ENCODE peak calls at places on chromosomes 7 and 10, in eight cellular contexts. G is A549, F is HCT116, E is GM12878, A is SK-N-SH, D is K562, K is HepG2, R is H1. L is an unnamed sample.

GRCh38 chr10:75410135-75410787 is 8.7 kb upstream of the ZNF503 start:
- DNase-seq in A (no peak), K (no peak), G (no peak), D (no peak), F (no peak), E (no peak), R (no peak), L (no peak)

GRCh38 chr7:149544028-149544427 is 46.4 kb upstream of the ZNF746 start:
- DNase-seq in E (no peak), K (no peak), G (no peak), A (no peak), F (no peak), D (no peak), R (no peak), L (no peak)

GRCh38 chr10:86225098-86225782 is 141.4 kb downstream of the GRID1 start:
- DNase-seq in D (peak), R (no peak), F (no peak), K (no peak), A (no peak), G (peak), E (no peak), L (peak)

GRCh38 chr7:141381794-141382453 is 169.3 kb upstream of the AGK start:
- DNase-seq in E (no peak), A (no peak), K (no peak), R (no peak), D (no peak), F (no peak), G (no peak), L (no peak)

GRCh38 chr10:91108820-91109219 is 111.6 kb upstream of the PCGF5 start:
- DNase-seq in G (no peak), D (no peak), R (no peak), F (no peak), E (no peak), A (no peak), K (no peak), L (no peak)

GRCh38 chr10:91381562-91381923 is 28.6 kb upstream of the HECTD2 start:
- DNase-seq in G (no peak), D (no peak), K (no peak), A (peak), R (no peak), F (no peak), E (no peak), L (no peak)

GRCh38 chr7:41185851-41186250 is 517.0 kb downstream of the INHBA start:
- DNase-seq in F (no peak), A (no peak), K (no peak), R (no peak), E (no peak), D (no peak), G (no peak), L (no peak)

GRCh38 chr7:81669476-81670105 is 100.3 kb downstream of the HGF start:
- DNase-seq in K (no peak), F (no peak), D (no peak), G (no peak), R (no peak), E (no peak), A (no peak), L (no peak)

GRCh38 chr7:139774376-139774775 is 3.4 kb downstream of the HIPK2 start:
- DNase-seq in E (no peak), A (no peak), F (no peak), R (no peak), D (no peak), K (no peak), G (no peak), L (peak)

GRCh38 chr7:15914611-15915010 is 228.1 kb upstream of the MEOX2 start:
- DNase-seq in E (no peak), K (no peak), G (no peak), D (no peak), F (no peak), R (no peak), A (no peak), L (no peak)

GRCh38 chr7:138657854-138658386 is 43.2 kb downstream of the SVOPL start:
- DNase-seq in A (no peak), E (no peak), F (no peak), K (no peak), G (no peak), D (no peak), R (no peak), L (no peak)

GRCh38 chr10:8416192-8416701 is 361.8 kb downstream of the GATA3 start:
- DNase-seq in G (no peak), R (no peak), F (no peak), K (no peak), D (no peak), E (no peak), A (no peak), L (no peak)

DNA sequence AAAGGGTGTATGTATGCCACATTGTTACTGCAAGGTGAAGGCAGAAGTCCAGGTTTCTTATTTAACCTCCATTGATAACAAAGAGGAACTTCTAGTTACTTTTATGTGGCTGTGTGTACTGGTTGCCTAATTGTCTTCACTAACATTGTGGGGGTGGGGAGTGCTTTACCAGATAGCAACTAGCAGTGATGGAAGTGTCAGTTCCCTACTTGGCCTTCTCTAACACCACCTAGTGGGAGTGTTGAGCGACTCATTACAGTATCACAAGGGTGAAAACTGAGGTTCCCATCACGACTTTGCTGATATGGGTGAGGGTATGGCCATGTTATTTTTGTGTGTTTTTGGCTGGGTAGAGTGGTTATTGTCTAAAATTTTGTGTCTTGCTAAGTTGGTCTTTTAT is 274.4 kb downstream of the THSD7A start:
- DNase-seq in K (peak), R (peak), G (no peak), F (peak), A (no peak), D (no peak), E (no peak), L (no peak)
- TF ChIP-seq RAD21 in K (no peak), R (peak), G (no peak), F (peak), A (no peak), D (no peak), E (peak), L (no peak)

GRCh38 chr7:50367570-50367969 is 63.1 kb downstream of the IKZF1 start:
- DNase-seq in A (no peak), F (no peak), R (no peak), K (no peak), D (no peak), G (no peak), E (no peak), L (no peak)

GRCh38 chr7:50371551-50372021 is 67.1 kb downstream of the IKZF1 start:
- DNase-seq in F (no peak), R (no peak), G (no peak), K (no peak), D (no peak), E (no peak), A (no peak), L (no peak)

GRCh38 chr7:50370884-50371283 is 66.4 kb downstream of the IKZF1 start:
- DNase-seq in F (no peak), D (no peak), A (no peak), E (no peak), K (no peak), R (no peak), G (no peak), L (no peak)

GRCh38 chr7:50368366-50368765 is 63.9 kb downstream of the IKZF1 start:
- DNase-seq in E (no peak), F (no peak), R (no peak), G (no peak), D (no peak), A (no peak), K (no peak), L (no peak)

GRCh38 chr7:50369408-50370026 is 65.0 kb downstream of the IKZF1 start:
- DNase-seq in R (no peak), G (no peak), K (peak), E (peak), F (peak), D (peak), A (peak), L (no peak)
- TF ChIP-seq RAD21 in R (peak), G (peak), K (no peak), E (peak), F (peak), D (peak), A (peak), L (peak)

GRCh38 chr10:92493362-92493761 is 80.5 kb downstream of the IDE start:
- DNase-seq in D (no peak), R (no peak), F (no peak), K (no peak), G (no peak), E (no peak), A (peak), L (no peak)
- TF ChIP-seq RAD21 in D (no peak), R (no peak), F (no peak), K (no peak), G (no peak), E (no peak), A (no peak), L (no peak)

GRCh38 chr7:37660614-37661013 is 23.0 kb upstream of the GPR141 start:
- DNase-seq in A (no peak), F (no peak), G (no peak), K (no peak), E (no peak), D (no peak), R (no peak), L (no peak)

GRCh38 chr7:37669818-37670217 is 13.7 kb upstream of the GPR141 start:
- DNase-seq in G (no peak), R (no peak), D (no peak), E (no peak), K (no peak), A (no peak), F (no peak), L (no peak)

GRCh38 chr7:37663693-37664092 is 19.9 kb upstream of the GPR141 start:
- DNase-seq in K (no peak), D (no peak), A (no peak), R (no peak), F (no peak), G (no peak), E (no peak), L (no peak)

GRCh38 chr7:37665352-37666022 is 18.1 kb upstream of the GPR141 start:
- DNase-seq in D (no peak), R (no peak), A (no peak), E (no peak), F (no peak), G (no peak), K (no peak), L (no peak)

DNA sequence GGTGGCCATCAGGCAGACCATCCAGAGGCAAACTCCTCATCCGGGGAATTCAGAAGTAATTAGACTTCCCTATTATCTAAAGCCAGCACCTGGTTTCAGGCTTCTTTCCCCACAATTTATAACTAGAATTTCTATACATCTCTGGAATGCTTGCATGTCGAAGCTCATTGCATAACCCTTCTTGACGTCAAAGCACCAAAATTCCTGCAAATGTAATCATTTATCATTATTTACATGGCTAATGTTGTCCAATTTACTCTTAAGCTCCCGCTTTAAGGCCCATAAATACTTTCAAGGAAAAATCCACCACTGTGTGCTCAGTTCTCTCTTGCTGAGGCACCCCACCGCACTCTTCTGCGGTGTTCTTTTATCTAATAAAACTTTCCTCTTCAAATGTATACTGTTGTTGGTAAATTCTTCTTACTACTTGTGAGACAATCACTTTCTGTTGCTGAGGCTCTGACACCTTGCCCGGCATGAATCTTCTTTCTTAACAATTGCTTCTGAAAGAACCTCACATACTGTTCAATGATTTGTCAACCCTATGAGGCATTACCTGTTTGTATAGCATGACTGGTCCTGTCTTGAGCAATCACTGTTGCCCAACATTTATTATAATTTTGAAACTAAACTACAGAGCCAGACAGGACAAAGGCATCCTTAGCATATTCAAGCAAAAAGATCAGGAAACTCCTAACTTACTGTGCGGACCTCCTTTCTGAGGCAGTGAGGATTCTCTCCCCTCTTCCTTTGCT is 17.4 kb upstream of the GPR141 start:
- DNase-seq in G (peak), R (no peak), K (no peak), A (no peak), F (no peak), E (no peak), D (no peak), L (no peak)
- TF ChIP-seq RAD21 in G (peak), R (no peak), K (no peak), A (no peak), F (no peak), E (no peak), D (no peak), L (no peak)

DNA sequence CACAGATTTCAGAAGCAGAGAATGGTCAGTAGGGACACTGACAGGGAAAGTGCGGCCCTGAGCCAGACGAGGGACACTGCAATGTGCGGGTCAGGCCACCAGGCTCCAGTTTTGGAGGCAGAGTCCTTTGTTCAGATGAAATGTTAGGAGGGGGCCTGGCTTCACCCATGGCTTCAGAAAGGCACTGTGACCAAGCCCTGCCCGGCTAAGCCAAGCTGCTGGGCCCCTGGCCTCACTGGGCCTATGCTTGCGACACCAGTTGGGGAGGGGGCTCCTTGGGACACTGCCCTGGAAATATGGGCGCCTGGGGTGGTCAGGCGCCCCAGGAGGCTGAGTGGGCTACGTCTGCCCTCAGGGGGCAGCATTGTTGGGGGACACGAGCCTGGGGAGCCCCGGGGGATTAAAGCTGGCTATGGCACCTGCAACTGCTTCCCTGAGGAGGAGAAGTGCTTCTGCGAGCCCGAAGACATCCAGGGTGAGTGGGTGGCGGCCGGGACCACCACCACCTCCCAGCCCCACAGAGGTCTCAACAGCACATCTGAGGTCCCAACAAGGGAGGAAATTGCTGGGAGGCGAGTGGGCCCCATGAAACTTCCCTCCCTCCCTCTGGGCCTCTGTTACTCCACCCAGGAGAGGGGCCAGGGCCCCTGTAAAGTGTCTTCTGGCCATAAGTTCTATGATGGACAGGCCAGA is 24.9 kb upstream of the CSGALNACT2 start:
- DNase-seq in F (no peak), R (no peak), A (no peak), D (no peak), E (no peak), G (no peak), K (no peak), L (no peak)
- TF ChIP-seq RAD21 in F (no peak), R (no peak), A (no peak), D (no peak), E (no peak), G (no peak), K (no peak), L (no peak)

GRCh38 chr10:132185601-132186487 is 904 bp upstream of the DPYSL4 start:
- DNase-seq in G (no peak), E (no peak), K (no peak), F (peak), R (no peak), A (no peak), D (peak), L (peak)
- TF ChIP-seq RAD21 in G (no peak), E (no peak), K (no peak), F (no peak), R (no peak), A (no peak), D (no peak), L (no peak)

GRCh38 chr7:106190589-106191330 is 78.6 kb upstream of the SYPL1 start:
- DNase-seq in G (no peak), D (no peak), E (no peak), F (no peak), K (no peak), A (no peak), R (no peak), L (no peak)
- TF ChIP-seq RAD21 in G (no peak), D (no peak), E (no peak), F (no peak), K (no peak), A (no peak), R (no peak), L (no peak)

GRCh38 chr7:103391150-103391549 is 43.7 kb downstream of the PSMC2 start:
- DNase-seq in R (no peak), E (no peak), A (no peak), G (no peak), D (no peak), K (peak), F (no peak), L (no peak)

GRCh38 chr7:103394566-103394965 is 47.1 kb downstream of the PSMC2 start:
- DNase-seq in E (no peak), R (no peak), G (no peak), A (no peak), K (no peak), D (no peak), F (no peak), L (no peak)

GRCh38 chr7:103389263-103389662 is 41.8 kb downstream of the PSMC2 start:
- DNase-seq in K (peak), G (no peak), A (no peak), R (no peak), F (no peak), D (no peak), E (no peak), L (no peak)

GRCh38 chr7:103395071-103395470 is 47.6 kb downstream of the PSMC2 start:
- DNase-seq in E (no peak), R (no peak), G (no peak), A (no peak), K (no peak), D (no peak), F (no peak), L (no peak)

DNA sequence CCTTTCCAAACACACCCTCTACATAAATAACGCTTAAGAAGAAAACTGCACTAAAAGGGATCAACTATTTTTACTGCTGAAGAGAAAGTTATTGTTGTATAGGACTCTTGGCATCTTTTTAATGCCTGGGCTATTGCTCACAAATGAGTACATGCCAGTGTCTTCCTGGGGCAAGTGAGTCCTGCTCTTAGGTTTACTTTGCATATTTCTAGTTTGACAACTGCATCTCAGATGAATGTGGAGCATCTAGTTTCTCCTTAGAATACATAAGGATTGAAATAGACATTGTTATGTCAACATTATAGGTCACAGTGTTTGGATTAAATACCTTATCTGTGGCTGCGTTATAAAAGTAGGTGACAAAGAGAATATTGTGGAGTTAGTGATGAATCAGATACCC is 44.5 kb downstream of the PSMC2 start:
- DNase-seq in A (no peak), D (no peak), E (no peak), F (no peak), G (no peak), K (no peak), R (no peak), L (peak)
- TF ChIP-seq RAD21 in A (no peak), D (no peak), E (no peak), F (no peak), G (no peak), K (no peak), R (no peak), L (no peak)

L was measured in IMR-90.